ENCODE peak calls at places on chromosomes 11 and 22, in six cellular contexts. Q, I, P, R, W and J are unnamed samples.

GRCh38 chr11:82523141-82523540 is 210.5 kb downstream of the FAM181B start:
- DNase-seq in Q (no peak), I (no peak), P (no peak), R (no peak), W (no peak), J (peak; percentile 66)

GRCh38 chr11:118313242-118313641 is 8.7 kb downstream of the CD3E start:
- DNase-seq in Q (no peak), I (peak; percentile 26), P (no peak), R (no peak), W (no peak), J (no peak)

GRCh38 chr22:20776624-20777405 is 2.9 kb downstream of the SERPIND1 start:
- DNase-seq in Q (no peak), I (no peak), P (no peak), R (no peak), W (no peak), J (no peak)

GRCh38 chr11:3107608-3108182 is 50.5 kb upstream of the CARS1 start:
- DNase-seq in Q (no peak), I (no peak), P (no peak), R (peak; percentile 42), W (no peak), J (no peak)

GRCh38 chr11:69546735-69547370 is 65.4 kb downstream of the LINC01488 start:
- DNase-seq in Q (no peak), I (no peak), P (no peak), R (no peak), W (peak; percentile 55), J (no peak)

GRCh38 chr11:61129608-61130523 is 27.6 kb downstream of the CD5 start:
- DNase-seq in Q (peak; percentile 73), I (peak; percentile 84), P (peak; percentile 97), R (peak; percentile 96), W (peak; percentile 85), J (peak; percentile 94)

GRCh38 chr11:94593030-94593429 is 25.9 kb downstream of the PIWIL4 start:
- DNase-seq in Q (no peak), I (peak; percentile 80), P (no peak), R (no peak), W (peak; percentile 23), J (no peak)

GRCh38 chr11:65887026-65887722 is 1.1 kb downstream of the FIBP start:
- DNase-seq in Q (no peak), I (peak; percentile 29), P (peak; percentile 44), R (no peak), W (no peak), J (no peak)

GRCh38 chr11:70109006-70109405 is 30.9 kb downstream of the ANO1 start:
- DNase-seq in Q (no peak), I (peak; percentile 34), P (no peak), R (no peak), W (no peak), J (no peak)

GRCh38 chr11:120389693-120390584 is 53.7 kb downstream of the ARHGEF12 start:
- DNase-seq in Q (no peak), I (no peak), P (peak; percentile 76), R (no peak), W (no peak), J (no peak)

GRCh38 chr11:70180906-70181305 is 22.2 kb upstream of the FADD start:
- DNase-seq in Q (no peak), I (no peak), P (no peak), R (no peak), W (no peak), J (no peak)

GRCh38 chr11:111602865-111603632 is 800 bp downstream of the SIK2 start:
- DNase-seq in Q (no peak), I (peak; percentile 64), P (peak; percentile 40), R (peak; percentile 74), W (peak; percentile 22), J (peak; percentile 69)

GRCh38 chr22:44049369-44050231 is 25.5 kb downstream of the PARVB start:
- DNase-seq in Q (no peak), I (no peak), P (no peak), R (peak; percentile 82), W (no peak), J (no peak)

GRCh38 chr11:46330154-46330886 is 16.9 kb upstream of the DGKZ start:
- DNase-seq in Q (no peak), I (no peak), P (no peak), R (no peak), W (no peak), J (peak; percentile 43)

GRCh38 chr11:92311616-92312449 is 87.2 kb downstream of the FAT3 start:
- DNase-seq in Q (no peak), I (no peak), P (peak; percentile 31), R (no peak), W (no peak), J (peak; percentile 39)

GRCh38 chr11:30489076-30489475 is 97.1 kb downstream of the MPPED2 start:
- DNase-seq in Q (no peak), I (no peak), P (no peak), R (no peak), W (no peak), J (no peak)

GRCh38 chr11:30489513-30489912 is 96.6 kb downstream of the MPPED2 start:
- DNase-seq in Q (no peak), I (no peak), P (no peak), R (no peak), W (no peak), J (peak; percentile 41)

GRCh38 chr11:30487200-30487898 is 98.8 kb downstream of the MPPED2 start:
- DNase-seq in Q (no peak), I (no peak), P (no peak), R (no peak), W (no peak), J (no peak)

GRCh38 chr11:30485222-30485621 is 100.9 kb downstream of the MPPED2 start:
- DNase-seq in Q (no peak), I (no peak), P (no peak), R (no peak), W (no peak), J (no peak)

DNA sequence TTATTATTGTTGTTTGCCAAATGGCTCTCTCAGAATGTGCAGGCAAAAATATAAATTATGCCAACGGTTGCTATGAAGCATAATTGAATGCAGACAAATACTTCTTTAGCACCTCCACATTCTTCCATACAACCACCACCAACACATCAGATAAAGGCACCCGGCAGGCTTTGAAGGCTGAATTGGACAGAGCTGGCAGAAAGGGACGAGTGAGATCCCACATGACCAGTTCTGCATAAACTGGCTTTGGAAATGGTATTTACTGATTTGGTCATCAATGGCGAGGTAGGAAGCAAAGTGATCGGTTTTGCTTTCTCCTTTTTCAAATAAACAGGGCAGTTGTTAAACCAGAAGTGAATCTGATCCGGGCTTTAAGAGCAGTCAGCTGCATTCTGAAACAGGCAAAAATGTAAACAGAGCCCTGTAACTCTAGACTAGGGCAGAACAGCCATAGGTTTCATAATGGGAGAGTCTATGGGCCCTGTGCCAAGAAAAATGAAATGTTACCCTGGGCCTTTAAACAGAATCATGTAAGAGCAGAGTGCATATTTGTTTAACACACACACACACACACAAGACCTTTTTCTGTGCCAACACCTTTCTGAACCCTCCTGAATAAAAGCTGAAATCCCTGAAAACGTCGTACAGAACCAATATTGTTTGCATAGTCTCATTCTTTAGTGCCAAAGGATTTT is 97.7 kb downstream of the MPPED2 start:
- DNase-seq in Q (no peak), I (no peak), P (peak; percentile 39), R (peak; percentile 42), W (no peak), J (no peak)
- TF ChIP-seq EZH2phosphoT487 in Q (no peak), I (no peak), P (no peak), R (no peak), W (no peak), J (no peak)

DNA sequence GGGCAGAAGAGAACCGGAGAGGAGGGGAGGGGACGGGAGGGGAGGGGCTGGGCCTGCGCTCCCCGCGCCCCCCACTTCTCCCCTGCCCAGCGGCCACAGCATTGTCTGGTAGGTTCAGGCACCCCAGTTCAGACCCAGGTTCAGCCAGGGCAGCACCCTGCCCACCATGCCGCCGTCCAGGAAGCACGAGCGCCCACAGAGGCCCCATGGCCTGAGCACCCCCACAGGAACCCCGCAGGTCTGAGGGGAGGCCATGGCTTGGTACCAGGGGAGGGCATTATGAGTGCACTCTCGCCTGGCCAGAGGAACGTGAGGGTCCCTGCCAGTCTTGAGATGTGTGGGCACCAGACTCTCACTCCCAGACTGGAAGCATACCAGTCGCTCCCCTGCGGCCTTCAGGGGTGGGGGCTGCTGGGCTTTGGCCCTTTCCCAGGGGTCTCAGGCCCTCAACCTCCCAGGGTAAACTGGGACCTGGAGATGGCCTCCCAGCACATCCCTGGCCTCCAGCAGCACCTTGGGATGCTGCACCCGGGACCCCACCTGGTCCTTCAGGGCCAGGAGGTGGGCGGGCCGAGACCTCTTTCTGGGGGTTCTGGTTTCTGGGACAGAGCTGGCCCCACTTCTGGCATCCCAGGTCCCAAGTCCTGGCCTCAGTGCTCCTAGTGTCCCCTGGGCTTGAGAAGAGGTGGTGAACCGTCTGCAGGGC is 598 bp upstream of the PLXNB2 start:
- DNase-seq in Q (no peak), I (peak; percentile 33), P (no peak), R (no peak), W (no peak), J (no peak)
- H3K9ac ChIP-seq in Q (no peak overlapping the region), I (no peak overlapping the region), P (no peak overlapping the region), R (no peak overlapping the region), W (peak overlapping the region; percentile 17), J (no peak overlapping the region)

GRCh38 chr11:100689141-100689540 is 2.1 kb downstream of the ARHGAP42 start:
- DNase-seq in Q (no peak), I (no peak), P (no peak), R (no peak), W (no peak), J (no peak)

GRCh38 chr11:100687032-100687629 is at the start of gene ARHGAP42:
- DNase-seq in Q (no peak), I (peak; percentile 71), P (peak; percentile 72), R (peak; percentile 42), W (peak; percentile 77), J (peak; percentile 85)

GRCh38 chr11:100684101-100685065 is 2.7 kb upstream of the ARHGAP42 start:
- DNase-seq in Q (peak; percentile 12), I (peak; percentile 23), P (peak; percentile 78), R (no peak), W (peak; percentile 42), J (no peak)

GRCh38 chr11:100686476-100686875 is 612 bp upstream of the ARHGAP42 start:
- DNase-seq in Q (no peak), I (no peak), P (no peak), R (no peak), W (no peak), J (peak; percentile 15)

GRCh38 chr11:100687630-100688395 is 725 bp downstream of the ARHGAP42 start:
- DNase-seq in Q (peak; percentile 75), I (peak; percentile 84), P (peak; percentile 81), R (peak; percentile 47), W (peak; percentile 83), J (peak; percentile 89)
- TF ChIP-seq EZH2phosphoT487 in Q (no peak), I (no peak), P (no peak), R (no peak), W (no peak), J (no peak)

GRCh38 chr11:33842236-33842915 is 49.5 kb downstream of the LMO2 start:
- DNase-seq in Q (no peak), I (no peak), P (no peak), R (peak; percentile 53), W (no peak), J (no peak)

GRCh38 chr11:33847251-33847650 is 44.6 kb downstream of the LMO2 start:
- DNase-seq in Q (no peak), I (no peak), P (no peak), R (no peak), W (no peak), J (no peak)

GRCh38 chr11:33844236-33844635 is 47.6 kb downstream of the LMO2 start:
- DNase-seq in Q (no peak), I (no peak), P (no peak), R (no peak), W (no peak), J (no peak)

DNA sequence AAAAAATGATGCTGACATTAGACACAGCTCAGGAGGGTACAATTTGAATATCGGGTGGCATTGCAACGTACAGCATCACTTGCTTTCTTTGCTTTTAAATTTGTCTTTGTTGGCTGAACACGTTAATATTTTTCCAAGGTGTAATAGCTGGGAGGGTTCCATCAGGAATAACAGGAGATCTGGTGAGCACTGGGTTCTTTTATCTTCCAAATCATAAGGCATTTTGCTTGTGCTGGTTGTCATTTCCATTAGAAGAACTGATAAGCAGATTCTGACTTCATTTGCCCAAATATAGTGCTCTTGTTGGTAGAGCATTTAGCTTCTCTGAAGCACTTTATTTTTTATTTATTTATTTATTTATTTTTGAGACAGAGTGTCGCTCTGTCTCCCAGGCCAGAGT is 48.9 kb downstream of the LMO2 start:
- DNase-seq in Q (no peak), I (no peak), P (no peak), R (no peak), W (no peak), J (no peak)
- H3K9ac ChIP-seq in Q (no peak overlapping the region), I (no peak overlapping the region), P (no peak overlapping the region), R (no peak overlapping the region), W (no peak overlapping the region), J (no peak overlapping the region)